ENCODE peak calls at places on chromosomes 5 and 9, in eight cellular contexts. B, U, C, K, P, W, J and X are unnamed samples.

GRCh38 chr5:1517838-1518237 is 5.9 kb downstream of the LPCAT1 start:
- DNase-seq in J (no peak), C (no peak), U (no peak), B (no peak), W (no peak), K (no peak), P (no peak), X (peak; percentile 41)

GRCh38 chr9:78622131-78622530 is 325.2 kb downstream of the PSAT1 start:
- DNase-seq in P (no peak), J (no peak), C (no peak), W (no peak), B (no peak), U (no peak), K (no peak), X (no peak)

GRCh38 chr9:84917366-84918063 is 248.0 kb downstream of the NTRK2 start:
- DNase-seq in C (no peak), J (no peak), K (peak; percentile 42), U (no peak), W (no peak), P (no peak), B (no peak), X (no peak)

GRCh38 chr5:68041293-68041692 is 174.3 kb upstream of the PIK3R1 start:
- DNase-seq in U (no peak), J (no peak), W (no peak), K (no peak), C (no peak), B (no peak), P (no peak), X (no peak)

GRCh38 chr5:170486366-170486765 is 17.5 kb upstream of the KCNIP1 start:
- DNase-seq in C (no peak), P (no peak), U (no peak), B (no peak), K (no peak), W (no peak), J (no peak), X (no peak)

GRCh38 chr5:74516217-74516636 is 124.3 kb downstream of the ENC1 start:
- DNase-seq in K (no peak), P (peak; percentile 61), B (no peak), U (peak; percentile 52), C (no peak), W (no peak), J (no peak), X (no peak)

GRCh38 chr5:92822183-92822582 is 758.8 kb downstream of the NR2F1-AS1 start:
- DNase-seq in C (no peak), P (no peak), W (no peak), K (no peak), U (no peak), J (no peak), B (no peak), X (no peak)

GRCh38 chr5:22391956-22392355 is 461.2 kb downstream of the CDH12 start:
- DNase-seq in U (no peak), B (no peak), K (no peak), C (no peak), J (no peak), W (no peak), P (no peak), X (no peak)